ENCODE peak calls at places on chromosomes 4 and X, in nine cellular contexts. One of them, this sample, is unnamed.

GRCh38 chrX:18291006-18291545 is 63.4 kb downstream of the SCML2 start:
- DNase-seq in fibroblast of lung: peak; percentile 90
- DNase-seq in hepatocyte: no peak
- DNase-seq in mammary epithelial cell: no peak
- DNase-seq in HepG2: no peak
- DNase-seq in neural progenitor cell: no peak
- DNase-seq in PC-9: no peak
- DNase-seq in K562: no peak
- DNase-seq in H1: no peak
- DNase-seq in this sample: peak; percentile 7

GRCh38 chrX:37905436-37906147 is 58.2 kb upstream of the DYNLT3 start:
- DNase-seq in fibroblast of lung: peak; percentile 7
- DNase-seq in hepatocyte: peak; percentile 63
- DNase-seq in mammary epithelial cell: no peak
- DNase-seq in HepG2: no peak
- DNase-seq in neural progenitor cell: peak; percentile 69
- DNase-seq in PC-9: no peak
- DNase-seq in K562: no peak
- DNase-seq in H1: peak; percentile 67
- DNase-seq in this sample: peak; percentile 61

GRCh38 chrX:23764585-23764984 is 18.4 kb upstream of the SAT1 start:
- DNase-seq in fibroblast of lung: no peak
- DNase-seq in hepatocyte: no peak
- DNase-seq in mammary epithelial cell: no peak
- DNase-seq in HepG2: no peak
- DNase-seq in neural progenitor cell: no peak
- DNase-seq in PC-9: no peak
- DNase-seq in K562: no peak
- DNase-seq in H1: no peak
- DNase-seq in this sample: no peak

GRCh38 chrX:134676440-134676839 is 18.2 kb upstream of the PLAC1 start:
- DNase-seq in fibroblast of lung: peak; percentile 57
- DNase-seq in hepatocyte: peak; percentile 16
- DNase-seq in mammary epithelial cell: peak; percentile 53
- DNase-seq in HepG2: no peak
- DNase-seq in neural progenitor cell: no peak
- DNase-seq in PC-9: peak; percentile 56
- DNase-seq in K562: no peak
- DNase-seq in H1: no peak
- DNase-seq in this sample: peak; percentile 81

GRCh38 chr4:7186081-7186480 is 6.3 kb upstream of the SORCS2 start:
- DNase-seq in fibroblast of lung: no peak
- DNase-seq in hepatocyte: peak; percentile 44
- DNase-seq in mammary epithelial cell: no peak
- DNase-seq in HepG2: peak; percentile 24
- DNase-seq in neural progenitor cell: peak; percentile 55
- DNase-seq in PC-9: peak; percentile 36
- DNase-seq in K562: peak; percentile 60
- DNase-seq in H1: no peak
- DNase-seq in this sample: no peak

GRCh38 chr4:140816806-140817205 is 60.6 kb upstream of the TBC1D9 start:
- DNase-seq in fibroblast of lung: no peak
- DNase-seq in hepatocyte: no peak
- DNase-seq in mammary epithelial cell: no peak
- DNase-seq in HepG2: no peak
- DNase-seq in neural progenitor cell: no peak
- DNase-seq in PC-9: no peak
- DNase-seq in K562: no peak
- DNase-seq in H1: no peak
- DNase-seq in this sample: no peak

GRCh38 chr4:56272003-56272402 is 115.3 kb downstream of the AASDH start:
- DNase-seq in fibroblast of lung: no peak
- DNase-seq in hepatocyte: no peak
- DNase-seq in mammary epithelial cell: no peak
- DNase-seq in HepG2: no peak
- DNase-seq in neural progenitor cell: no peak
- DNase-seq in PC-9: no peak
- DNase-seq in K562: no peak
- DNase-seq in H1: no peak
- DNase-seq in this sample: no peak

GRCh38 chr4:121597346-121597934 is 99.3 kb downstream of the ANXA5 start:
- DNase-seq in fibroblast of lung: no peak
- DNase-seq in hepatocyte: no peak
- DNase-seq in mammary epithelial cell: peak; percentile 91
- DNase-seq in HepG2: no peak
- DNase-seq in neural progenitor cell: no peak
- DNase-seq in PC-9: no peak
- DNase-seq in K562: no peak
- DNase-seq in H1: no peak
- DNase-seq in this sample: peak; percentile 67

GRCh38 chr4:1705732-1706131 is 6.4 kb downstream of the SLBP start:
- DNase-seq in fibroblast of lung: no peak
- DNase-seq in hepatocyte: no peak
- DNase-seq in mammary epithelial cell: no peak
- DNase-seq in HepG2: no peak
- DNase-seq in neural progenitor cell: no peak
- DNase-seq in PC-9: no peak
- DNase-seq in K562: no peak
- DNase-seq in H1: no peak
- DNase-seq in this sample: no peak
- TF ChIP-seq EZH2 in fibroblast of lung: no peak
- TF ChIP-seq EZH2 in hepatocyte: no peak
- TF ChIP-seq EZH2 in mammary epithelial cell: no peak
- TF ChIP-seq EZH2 in HepG2: no peak
- TF ChIP-seq EZH2 in neural progenitor cell: no peak
- TF ChIP-seq EZH2 in PC-9: no peak
- TF ChIP-seq EZH2 in K562: no peak
- TF ChIP-seq EZH2 in H1: no peak
- TF ChIP-seq EZH2 in this sample: no peak

GRCh38 chrX:150680974-150681373 is 12.2 kb upstream of the MTMR1 start:
- DNase-seq in fibroblast of lung: peak; percentile 28
- DNase-seq in hepatocyte: peak; percentile 23
- DNase-seq in mammary epithelial cell: peak; percentile 37
- DNase-seq in HepG2: peak; percentile 7
- DNase-seq in neural progenitor cell: peak; percentile 34
- DNase-seq in PC-9: peak; percentile 39
- DNase-seq in K562: peak; percentile 33
- DNase-seq in H1: no peak
- DNase-seq in this sample: no peak
- TF ChIP-seq CTCF in fibroblast of lung: no peak
- TF ChIP-seq CTCF in hepatocyte: peak; percentile 45
- TF ChIP-seq CTCF in mammary epithelial cell: peak; percentile 55
- TF ChIP-seq CTCF in HepG2: peak; percentile 72
- TF ChIP-seq CTCF in neural progenitor cell: peak; percentile 61
- TF ChIP-seq CTCF in PC-9: peak; percentile 74
- TF ChIP-seq CTCF in K562: peak; percentile 56
- TF ChIP-seq CTCF in H1: peak; percentile 60
- TF ChIP-seq CTCF in this sample: peak; percentile 22

GRCh38 chr4:150579591-150580234 is 2.2 kb upstream of the MAB21L2 start:
- DNase-seq in fibroblast of lung: peak; percentile 46
- DNase-seq in hepatocyte: peak; percentile 46
- DNase-seq in mammary epithelial cell: no peak
- DNase-seq in HepG2: no peak
- DNase-seq in neural progenitor cell: peak; percentile 75
- DNase-seq in PC-9: no peak
- DNase-seq in K562: no peak
- DNase-seq in H1: peak; percentile 72
- DNase-seq in this sample: peak; percentile 48
- TF ChIP-seq EZH2 in fibroblast of lung: no peak
- TF ChIP-seq EZH2 in hepatocyte: no peak
- TF ChIP-seq EZH2 in mammary epithelial cell: no peak
- TF ChIP-seq EZH2 in HepG2: no peak
- TF ChIP-seq EZH2 in neural progenitor cell: no peak
- TF ChIP-seq EZH2 in PC-9: no peak
- TF ChIP-seq EZH2 in K562: no peak
- TF ChIP-seq EZH2 in H1: peak; percentile 70
- TF ChIP-seq EZH2 in this sample: no peak

GRCh38 chrX:102126863-102127262 is 1.4 kb downstream of the TCEAL2 start:
- DNase-seq in fibroblast of lung: no peak
- DNase-seq in hepatocyte: no peak
- DNase-seq in mammary epithelial cell: no peak
- DNase-seq in HepG2: no peak
- DNase-seq in neural progenitor cell: no peak
- DNase-seq in PC-9: no peak
- DNase-seq in K562: no peak
- DNase-seq in H1: no peak
- DNase-seq in this sample: no peak

DNA sequence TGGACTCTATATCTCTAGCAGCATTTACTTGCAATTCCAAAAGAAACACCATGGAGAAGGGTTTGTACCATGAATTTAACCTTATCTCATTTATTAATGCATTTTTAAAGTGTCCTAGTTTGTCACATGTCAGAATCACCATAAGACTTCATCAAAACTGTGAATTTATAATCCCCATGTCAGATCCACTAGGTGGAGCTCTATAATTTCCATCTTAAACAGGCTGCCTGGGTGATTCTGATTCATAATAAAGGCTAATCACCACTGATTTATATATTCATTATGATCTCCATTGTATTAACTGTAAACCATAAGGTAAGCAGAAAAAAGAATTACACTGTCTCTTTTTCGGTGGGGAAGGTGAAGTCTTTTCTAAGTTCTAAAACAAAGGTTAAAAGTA is 4.0 kb downstream of the TCEAL2 start:
- DNase-seq in fibroblast of lung: peak; percentile 4
- DNase-seq in hepatocyte: no peak
- DNase-seq in mammary epithelial cell: no peak
- DNase-seq in HepG2: no peak
- DNase-seq in neural progenitor cell: no peak
- DNase-seq in PC-9: no peak
- DNase-seq in K562: peak; percentile 8
- DNase-seq in H1: no peak
- DNase-seq in this sample: no peak
- TF ChIP-seq CTCF in fibroblast of lung: no peak
- TF ChIP-seq CTCF in hepatocyte: peak; percentile 37
- TF ChIP-seq CTCF in mammary epithelial cell: peak; percentile 51
- TF ChIP-seq CTCF in HepG2: no peak
- TF ChIP-seq CTCF in neural progenitor cell: peak; percentile 39
- TF ChIP-seq CTCF in PC-9: peak; percentile 39
- TF ChIP-seq CTCF in K562: peak; percentile 40
- TF ChIP-seq CTCF in H1: no peak
- TF ChIP-seq CTCF in this sample: no peak

This sample was measured in astrocyte.